ENCODE peak calls at places on chromosomes 1 and 21, in ten cellular contexts. E is kidney glomerular epithelial cell, V is cardiac septum, Z is DMS 273 treated with DMSO at 0.1 percent for 48 hours, U is GM03348, H is A172, X is cardiac muscle cell, L is upper lobe of right lung, W is astrocyte of the cerebellum, G is GF-D8. C is an unnamed sample.
A peak's percentile ranks its signal among the peaks of the same experiment; 100 is the strongest.

GRCh38 chr21:38263493-38263892 is 6.7 kb downstream of the KCNJ15 start:
- DNase-seq in E (no peak), V (no peak), Z (no peak), U (peak; percentile 24), H (no peak), X (peak; percentile 67), L (no peak), W (no peak), G (no peak), C (no peak)

GRCh38 chr1:67626495-67627235 is 58.3 kb upstream of the GADD45A start:
- DNase-seq in E (peak; percentile 23), V (no peak), Z (no peak), U (no peak), H (peak; percentile 79), X (peak; percentile 79), L (no peak), W (no peak), G (no peak), C (no peak)

GRCh38 chr1:224879404-224879803 is 50.1 kb upstream of the DNAH14 start:
- DNase-seq in E (peak; percentile 21), V (no peak), Z (no peak), U (peak; percentile 82), H (peak; percentile 89), X (peak; percentile 77), L (no peak), W (no peak), G (no peak), C (no peak)

GRCh38 chr1:99643021-99643779 is 2.7 kb upstream of the PALMD start:
- DNase-seq in E (peak; percentile 54), V (no peak), Z (no peak), U (no peak), H (no peak), X (no peak), L (no peak), W (no peak), G (no peak), C (no peak)

GRCh38 chr1:32501865-32502264 is 37.0 kb downstream of the ZBTB8B start:
- DNase-seq in E (no peak), V (no peak), Z (no peak), U (no peak), H (no peak), X (peak; percentile 30), L (no peak), W (no peak), G (no peak), C (no peak)

GRCh38 chr1:210328746-210329488 is at the start of gene HHAT:
- DNase-seq in E (peak; percentile 65), V (peak; percentile 88), Z (peak; percentile 49), U (peak; percentile 94), H (peak; percentile 54), X (peak; percentile 86), L (peak; percentile 95), W (no peak), G (peak; percentile 15), C (peak; percentile 28)

GRCh38 chr21:45136927-45137611 is 62.7 kb downstream of the ADARB1 start:
- DNase-seq in E (peak; percentile 69), V (peak; percentile 89), Z (peak; percentile 54), U (peak; percentile 89), H (peak; percentile 88), X (peak; percentile 92), L (peak; percentile 81), W (peak; percentile 86), G (peak; percentile 32), C (peak; percentile 58)

GRCh38 chr1:29121951-29122661 is 1.6 kb downstream of the TMEM200B start:
- DNase-seq in E (no peak), V (no peak), Z (no peak), U (peak; percentile 63), H (no peak), X (peak; percentile 52), L (peak; percentile 66), W (no peak), G (no peak), C (no peak)

GRCh38 chr1:226737819-226738420 is 1.2 kb downstream of the ITPKB start:
- DNase-seq in E (peak; percentile 25), V (peak; percentile 81), Z (no peak), U (peak; percentile 62), H (no peak), X (peak; percentile 48), L (peak; percentile 82), W (no peak), G (no peak), C (no peak)

GRCh38 chr1:195604287-195604686 is 1004.0 kb downstream of the KCNT2 start:
- DNase-seq in E (peak; percentile 41), V (no peak), Z (no peak), U (peak; percentile 8), H (peak; percentile 85), X (no peak), L (no peak), W (no peak), G (no peak), C (no peak)